ENCODE peak calls at places on chromosome 12, in eight cellular contexts. Z, S, R, K, U, X, N and P are unnamed samples.

GRCh38 chr12:52910248-52910883 is 5.5 kb upstream of the KRT8 start:
- DNase-seq in Z (no peak), S (no peak), R (no peak), K (no peak), U (no peak), X (no peak), N (no peak), P (no peak)

GRCh38 chr12:49674318-49674985 is 32.8 kb downstream of the FMNL3 start:
- DNase-seq in Z (no peak), S (no peak), R (peak), K (no peak), U (peak), X (peak), N (peak), P (peak)

GRCh38 chr12:96294831-96295230 is 100.7 kb downstream of the ELK3 start:
- DNase-seq in Z (no peak), S (no peak), R (peak), K (peak), U (peak), X (no peak), N (peak), P (peak)

GRCh38 chr12:27733052-27733656 is 22.5 kb downstream of the MRPS35 start:
- DNase-seq in Z (no peak), S (no peak), R (peak), K (peak), U (peak), X (peak), N (peak), P (peak)

GRCh38 chr12:45575823-45576448 is 153.6 kb upstream of the ARID2 start:
- DNase-seq in Z (no peak), S (no peak), R (no peak), K (no peak), U (no peak), X (no peak), N (peak), P (no peak)

GRCh38 chr12:64675795-64676194 is 65.5 kb downstream of the RASSF3 start:
- DNase-seq in Z (no peak), S (no peak), R (peak), K (no peak), U (peak), X (peak), N (peak), P (peak)

GRCh38 chr12:2265461-2266167 is 212.8 kb downstream of the CACNA1C start:
- DNase-seq in Z (no peak), S (no peak), R (no peak), K (no peak), U (no peak), X (peak), N (peak), P (peak)

GRCh38 chr12:14880890-14881453 is 4.7 kb downstream of the MGP start:
- DNase-seq in Z (no peak), S (no peak), R (no peak), K (no peak), U (no peak), X (no peak), N (no peak), P (no peak)

GRCh38 chr12:123532808-123533649 is 490 bp downstream of the RILPL1 start:
- DNase-seq in Z (no peak), S (no peak), R (peak), K (no peak), U (peak), X (no peak), N (peak), P (peak)

GRCh38 chr12:119115296-119115905 is 63.3 kb upstream of the HSPB8 start:
- DNase-seq in Z (no peak), S (no peak), R (peak), K (peak), U (no peak), X (peak), N (peak), P (peak)

GRCh38 chr12:108856428-108857157 is 790 bp downstream of the SSH1 start:
- DNase-seq in Z (peak), S (no peak), R (peak), K (peak), U (peak), X (peak), N (peak), P (peak)

GRCh38 chr12:57744194-57744776 is 554 bp upstream of the TSPAN31 start:
- DNase-seq in Z (peak), S (no peak), R (peak), K (peak), U (no peak), X (peak), N (peak), P (no peak)

DNA sequence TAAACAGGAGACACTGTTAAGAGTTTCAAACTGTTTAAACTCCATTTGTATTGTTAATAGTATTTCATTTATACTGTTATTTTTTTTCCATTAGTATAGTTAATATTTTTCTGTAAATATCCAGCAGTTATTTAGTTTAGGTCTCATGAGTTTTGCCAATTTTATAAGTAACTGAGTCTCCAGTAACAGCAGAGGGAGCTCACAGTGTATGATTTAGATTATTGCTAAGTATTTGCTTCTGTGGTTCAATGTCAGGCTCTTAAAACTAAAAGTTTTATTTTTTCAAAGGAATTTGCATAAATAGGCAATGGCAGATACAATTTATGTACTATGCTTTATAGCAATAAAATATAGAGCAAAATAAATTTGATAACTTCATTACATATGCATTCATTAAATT is 209.7 kb downstream of the ATXN7L3B start:
- DNase-seq in Z (no peak), S (no peak), R (peak), K (no peak), U (no peak), X (no peak), N (peak), P (peak)
- TF ChIP-seq CTCF in Z (no peak), S (no peak), R (no peak), K (no peak), U (peak), X (peak), N (no peak), P (peak)

DNA sequence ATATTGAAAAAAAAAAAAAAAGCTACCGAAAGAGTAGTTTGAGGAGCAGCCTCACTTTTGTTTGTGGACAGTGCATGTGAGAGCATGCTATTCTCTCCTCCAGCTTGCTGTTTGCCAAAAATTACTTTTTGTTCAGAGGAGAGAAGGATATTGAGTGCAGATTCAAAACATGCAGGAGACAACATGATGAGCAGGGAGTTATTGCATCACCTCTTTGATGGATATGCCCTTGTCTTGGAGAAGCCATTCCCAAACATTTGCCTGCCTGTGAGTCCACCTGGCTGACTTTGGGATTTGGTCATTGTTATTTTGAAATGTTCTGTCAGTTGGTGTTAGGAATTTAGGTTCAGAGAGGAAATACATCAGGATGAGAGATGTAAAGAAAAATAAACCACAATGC is 2.4 kb downstream of the C12orf75 start:
- DNase-seq in Z (no peak), S (no peak), R (no peak), K (no peak), U (no peak), X (no peak), N (no peak), P (no peak)
- H3K4me3 ChIP-seq in Z (peak), S (no peak), R (peak), K (no peak), U (peak), X (no peak), N (no peak), P (no peak)

GRCh38 chr12:82877963-82878362 is 191.3 kb downstream of the TMTC2 start:
- DNase-seq in Z (no peak), S (no peak), R (no peak), K (no peak), U (no peak), X (no peak), N (no peak), P (no peak)
- TF ChIP-seq CTCF in Z (no peak), S (no peak), R (no peak), K (no peak), U (no peak), X (no peak), N (no peak), P (no peak)

GRCh38 chr12:131230340-131231099 is 276.8 kb downstream of the ADGRD1 start:
- DNase-seq in Z (no peak), S (no peak), R (no peak), K (no peak), U (no peak), X (no peak), N (no peak), P (no peak)
- H3K4me3 ChIP-seq in Z (no peak), S (no peak), R (no peak), K (no peak), U (no peak), X (no peak), N (no peak), P (no peak)

GRCh38 chr12:127625372-127625771 is 641.6 kb upstream of the TMEM132C start:
- DNase-seq in Z (no peak), S (no peak), R (no peak), K (no peak), U (no peak), X (no peak), N (no peak), P (no peak)
- TF ChIP-seq CTCF in Z (no peak), S (no peak), R (no peak), K (no peak), U (no peak), X (no peak), N (no peak), P (no peak)

GRCh38 chr12:103957865-103958388 is 7.7 kb upstream of the TDG start:
- DNase-seq in Z (no peak), S (no peak), R (no peak), K (no peak), U (no peak), X (no peak), N (no peak), P (no peak)
- H3K4me3 ChIP-seq in Z (no peak), S (peak), R (no peak), K (peak), U (no peak), X (peak), N (peak), P (no peak)

DNA sequence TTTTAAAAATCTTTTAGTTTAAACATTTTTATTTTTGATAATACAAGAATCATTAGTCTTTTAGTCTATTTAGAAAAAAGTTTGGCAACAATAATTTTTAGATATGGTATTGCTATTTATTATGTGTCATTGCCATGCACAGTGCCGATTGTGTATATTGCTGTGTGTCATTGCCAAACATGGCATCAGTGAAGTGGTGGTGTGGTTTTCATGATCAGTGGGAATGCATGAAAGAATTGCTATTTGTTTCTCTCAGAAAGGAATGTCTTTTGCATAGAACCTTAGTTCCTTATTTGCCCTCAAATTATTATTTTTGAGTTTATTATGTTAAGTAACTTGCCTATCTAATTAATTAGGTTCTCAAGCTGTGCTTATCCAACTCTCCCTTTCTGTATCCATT is 397.5 kb upstream of the PDE3A start:
- DNase-seq in Z (no peak), S (no peak), R (no peak), K (no peak), U (no peak), X (no peak), N (no peak), P (no peak)
- TF ChIP-seq CTCF in Z (no peak), S (no peak), R (no peak), K (no peak), U (no peak), X (no peak), N (no peak), P (no peak)

DNA sequence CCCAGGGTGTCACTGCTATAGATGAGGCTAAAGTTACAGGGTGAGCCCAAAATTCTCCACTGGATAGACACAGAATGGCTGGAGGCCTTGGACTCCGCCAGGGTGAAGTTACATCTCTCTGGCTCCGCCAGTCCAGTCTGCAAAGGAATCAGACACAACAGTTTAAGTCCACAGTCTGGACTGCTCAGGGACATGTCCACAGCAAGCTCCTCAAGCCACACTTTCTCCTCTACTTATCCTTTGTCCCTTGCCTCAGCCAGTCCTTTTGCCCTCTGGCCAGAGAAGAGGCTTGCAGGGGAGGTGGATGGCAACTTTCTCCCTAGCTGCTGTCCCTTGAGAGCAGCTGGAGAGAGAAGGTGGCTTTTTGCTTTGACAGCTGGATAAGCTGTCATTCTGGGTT is 28.0 kb downstream of the PTPRB start:
- DNase-seq in Z (no peak), S (no peak), R (no peak), K (no peak), U (no peak), X (no peak), N (no peak), P (no peak)
- H3K4me3 ChIP-seq in Z (peak), S (peak), R (no peak), K (no peak), U (no peak), X (peak), N (peak), P (peak)

GRCh38 chr12:5432011-5432400 is at the start of gene NTF3:
- DNase-seq in Z (no peak), S (no peak), R (peak), K (no peak), U (no peak), X (no peak), N (peak), P (no peak)

GRCh38 chr12:5430639-5431603 is 987 bp upstream of the NTF3 start:
- DNase-seq in Z (no peak), S (no peak), R (no peak), K (no peak), U (no peak), X (no peak), N (no peak), P (no peak)

GRCh38 chr12:5429741-5430557 is 2.0 kb upstream of the NTF3 start:
- DNase-seq in Z (no peak), S (no peak), R (no peak), K (no peak), U (no peak), X (no peak), N (no peak), P (no peak)

GRCh38 chr12:5433081-5433839 is 1.4 kb downstream of the NTF3 start:
- DNase-seq in Z (no peak), S (no peak), R (no peak), K (no peak), U (no peak), X (no peak), N (no peak), P (no peak)

DNA sequence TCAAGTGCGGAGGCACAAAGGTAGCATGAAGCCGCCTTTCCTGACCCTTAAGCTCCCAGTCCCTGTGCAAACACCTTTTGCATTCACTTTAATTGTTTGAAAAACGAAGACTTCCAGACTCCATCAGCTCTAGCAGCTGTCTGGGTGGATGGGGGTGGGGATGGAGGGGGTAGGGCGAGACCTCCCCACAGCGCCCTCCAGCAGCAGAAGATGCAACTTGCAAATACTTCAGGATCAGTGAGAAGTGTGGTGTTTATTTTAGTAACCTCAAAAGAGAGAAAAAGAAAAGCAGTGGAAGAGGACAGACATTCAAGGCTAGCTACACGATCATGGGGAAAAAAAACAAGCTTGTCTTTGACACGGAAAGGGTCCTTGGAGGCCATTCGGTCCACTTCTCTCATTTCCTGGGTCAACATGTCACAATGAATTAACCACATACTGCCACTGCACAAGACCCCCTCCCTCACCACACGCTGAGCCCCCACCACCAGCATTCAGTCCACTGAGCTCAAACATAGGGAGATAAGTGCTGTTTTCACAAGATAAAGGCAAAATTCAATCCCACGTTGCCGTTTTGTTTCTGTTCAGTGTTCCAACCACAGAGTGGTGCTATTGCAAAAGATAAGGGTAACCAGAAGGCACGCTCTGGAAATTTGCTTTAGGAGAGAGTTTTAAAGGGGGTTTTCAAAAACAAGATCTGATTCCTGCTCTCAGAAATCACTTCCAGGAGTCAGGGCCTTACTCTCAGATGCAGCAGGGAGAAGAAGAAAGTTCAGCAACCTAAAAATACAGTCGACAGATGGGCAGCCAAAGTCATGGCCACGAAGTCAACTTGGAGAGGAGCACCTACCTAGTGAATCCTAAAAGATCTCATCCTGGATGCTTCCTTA is 3.3 kb upstream of the NTF3 start:
- DNase-seq in Z (no peak), S (no peak), R (peak), K (no peak), U (no peak), X (peak), N (peak), P (no peak)
- TF ChIP-seq CTCF in Z (peak), S (peak), R (peak), K (peak), U (peak), X (peak), N (peak), P (peak)